ENCODE peak calls at places on chromosomes 16 and 17, in eight cellular contexts. Y is CD8-positive, alpha-beta T cell; G is RPMI7951; L is GM19239; K is HFFc6; M is ureter; S is keratinocyte; B is A172. H is an unnamed sample.

GRCh38 chr16:80924372-80924978 is 82.2 kb downstream of the CMC2 start:
- DNase-seq in Y (no peak), G (peak), L (peak), K (peak), M (no peak), S (no peak), B (no peak), H (peak)

GRCh38 chr16:85174871-85175723 is 62.8 kb upstream of the CIBAR2 start:
- DNase-seq in Y (no peak), G (no peak), L (no peak), K (peak), M (no peak), S (no peak), B (no peak), H (peak)

GRCh38 chr16:88785106-88785924 is at the start of gene PIEZO1:
- DNase-seq in Y (peak), G (peak), L (no peak), K (peak), M (peak), S (no peak), B (no peak), H (peak)

GRCh38 chr16:71882505-71883192 is 1.3 kb downstream of the ZNF821 start:
- DNase-seq in Y (peak), G (peak), L (peak), K (peak), M (peak), S (peak), B (peak), H (peak)

GRCh38 chr16:56866955-56867830 is 2.2 kb downstream of the SLC12A3 start:
- DNase-seq in Y (no peak), G (peak), L (no peak), K (peak), M (no peak), S (no peak), B (peak), H (peak)

GRCh38 chr16:17105239-17105721 is 365.5 kb downstream of the XYLT1 start:
- DNase-seq in Y (no peak), G (no peak), L (no peak), K (no peak), M (no peak), S (no peak), B (no peak), H (no peak)

GRCh38 chr17:77824780-77825280 is 133.7 kb upstream of the TNRC6C start:
- DNase-seq in Y (no peak), G (no peak), L (no peak), K (no peak), M (no peak), S (no peak), B (no peak), H (no peak)

GRCh38 chr16:85464342-85465305 is 148.5 kb upstream of the GSE1 start:
- DNase-seq in Y (no peak), G (no peak), L (no peak), K (no peak), M (no peak), S (no peak), B (no peak), H (no peak)

GRCh38 chr16:2235695-2236361 is 416 bp upstream of the DNASE1L2 start:
- DNase-seq in Y (no peak), G (no peak), L (no peak), K (no peak), M (no peak), S (no peak), B (no peak), H (no peak)

GRCh38 chr17:14197582-14197981 is 39.1 kb downstream of the CDRT15 start:
- DNase-seq in Y (no peak), G (no peak), L (no peak), K (no peak), M (no peak), S (no peak), B (no peak), H (no peak)

GRCh38 chr16:65876200-65876498 is 490.3 kb upstream of the CDH5 start:
- DNase-seq in Y (no peak), G (no peak), L (no peak), K (peak), M (no peak), S (no peak), B (no peak), H (peak)

GRCh38 chr16:46736695-46737094 is 11.4 kb downstream of the MYLK3 start:
- DNase-seq in Y (no peak), G (no peak), L (no peak), K (no peak), M (no peak), S (no peak), B (no peak), H (no peak)

GRCh38 chr17:48543854-48544355 is 1.0 kb downstream of the HOXB2 start:
- DNase-seq in Y (no peak), G (no peak), L (no peak), K (no peak), M (no peak), S (no peak), B (no peak), H (no peak)

GRCh38 chr16:7456221-7456620 is 123.6 kb downstream of the RBFOX1 start:
- DNase-seq in Y (no peak), G (no peak), L (no peak), K (no peak), M (no peak), S (no peak), B (no peak), H (no peak)